ENCODE peak calls at places on chromosomes 5 and 9, in four cellular contexts. X is endodermal cell, K is stomach, O is ovary. S is an unnamed sample. For H3K4me1, the result is how much of the 10 kb centered on the place peaks cover.

GRCh38 chr9:26791274-26791673 is 101.3 kb downstream of the CAAP1 start:
- DNase-seq in X (no peak), K (no peak), O (no peak), S (no peak)

GRCh38 chr5:111453747-111454146 is 58.6 kb downstream of the STARD4 start:
- DNase-seq in K (no peak), O (no peak), X (no peak), S (no peak)

GRCh38 chr5:96067902-96068614 is 106.4 kb upstream of the ELL2 start:
- DNase-seq in X (peak), K (no peak), O (no peak), S (no peak)

GRCh38 chr9:98569491-98569890 is 139.2 kb downstream of the GABBR2 start:
- DNase-seq in K (no peak), X (no peak), O (no peak), S (no peak)

GRCh38 chr9:28810375-28811075 is 1237.2 kb upstream of the C9orf72 start:
- DNase-seq in K (no peak), O (no peak), X (no peak), S (no peak)

GRCh38 chr9:16413509-16414016 is 456.9 kb downstream of the BNC2 start:
- DNase-seq in K (no peak), O (no peak), X (no peak), S (peak)

GRCh38 chr5:160199410-160199911 is 29.8 kb upstream of the FABP6 start:
- DNase-seq in X (peak), O (peak), K (peak), S (peak)

GRCh38 chr9:100472725-100473261 is at the start of gene TMEFF1:
- DNase-seq in K (peak), O (peak), X (peak), S (no peak)

GRCh38 chr9:81823672-81824554 is 104.3 kb upstream of the SPATA31D4 start:
- DNase-seq in X (no peak), K (no peak), O (no peak), S (no peak)

GRCh38 chr9:133876144-133876543 is 116.0 kb downstream of the VAV2 start:
- DNase-seq in O (no peak), K (no peak), X (peak), S (no peak)

GRCh38 chr5:180315762-180316212 is 23.9 kb upstream of the MAPK9 start:
- DNase-seq in K (peak), X (peak), O (peak), S (peak)

GRCh38 chr9:131709741-131710499 is 30.0 kb downstream of the RAPGEF1 start:
- DNase-seq in K (no peak), O (no peak), X (no peak), S (no peak)

GRCh38 chr5:148425808-148426207 is 42.0 kb downstream of the FBXO38 start:
- DNase-seq in K (no peak), O (no peak), X (no peak), S (no peak)

GRCh38 chr5:33994845-33995244 is 10.4 kb upstream of the SLC45A2 start:
- DNase-seq in O (no peak), X (no peak), K (no peak), S (no peak)

GRCh38 chr9:92059669-92060068 is 55.5 kb downstream of the SPTLC1 start:
- DNase-seq in X (no peak), O (no peak), K (no peak), S (no peak)
- TF ChIP-seq CTCF in X (no peak), O (no peak), K (no peak), S (no peak)

DNA sequence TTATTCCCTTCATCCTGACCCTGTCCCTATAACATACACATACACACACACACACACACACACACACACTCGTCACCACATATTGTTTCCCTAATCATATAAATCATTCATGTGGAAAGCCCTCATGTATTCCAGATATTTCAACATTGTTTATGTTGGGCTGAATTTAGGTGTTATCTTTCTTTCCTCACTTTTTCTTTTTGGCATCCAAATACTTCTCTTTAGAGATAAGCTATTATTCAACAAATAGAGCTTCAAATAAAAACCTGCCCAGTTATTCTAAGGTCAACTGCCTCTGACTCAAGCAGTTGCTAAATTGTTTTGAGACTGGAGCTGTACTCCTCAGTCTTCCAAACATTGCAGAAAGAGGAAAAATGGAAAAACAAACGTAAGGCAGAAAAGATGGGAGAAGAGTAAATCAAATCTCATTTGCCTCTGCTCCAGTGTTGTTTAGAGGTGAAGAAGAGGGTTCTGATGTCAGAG is 215.8 kb downstream of the GAS1 start:
- DNase-seq in X (no peak), K (no peak), O (no peak), S (no peak)
- H3K4me1 ChIP-seq in X (under half), K (under half), O (under half), S (under half)

GRCh38 chr9:36798350-36799065 is 225.8 kb downstream of the MELK start:
- DNase-seq in O (no peak), X (peak), K (no peak), S (no peak)
- TF ChIP-seq CTCF in O (no peak), X (peak), K (no peak), S (no peak)

DNA sequence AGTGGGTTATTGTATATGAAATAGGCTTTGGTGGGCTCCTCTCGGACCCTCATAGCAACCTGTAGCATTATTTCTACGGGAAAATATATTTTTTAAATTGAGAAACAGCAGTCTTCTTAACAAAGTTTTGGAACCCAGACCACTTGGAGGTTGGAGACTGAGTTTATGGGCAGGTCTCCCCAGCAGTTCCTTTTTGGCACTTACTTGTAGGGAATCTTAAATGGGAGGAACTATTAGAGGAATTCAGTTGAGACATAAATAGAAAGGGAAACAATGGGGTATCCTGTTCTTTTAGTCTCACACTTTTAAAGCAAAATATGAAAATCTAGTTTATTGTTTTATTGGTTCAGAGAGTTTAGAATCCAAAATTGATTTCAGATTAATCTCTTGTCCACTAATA is 111.5 kb downstream of the TRIO start:
- DNase-seq in X (no peak), O (no peak), K (no peak), S (no peak)
- H3K4me1 ChIP-seq in X (under half), O (under half), K (under half), S (under half)

DNA sequence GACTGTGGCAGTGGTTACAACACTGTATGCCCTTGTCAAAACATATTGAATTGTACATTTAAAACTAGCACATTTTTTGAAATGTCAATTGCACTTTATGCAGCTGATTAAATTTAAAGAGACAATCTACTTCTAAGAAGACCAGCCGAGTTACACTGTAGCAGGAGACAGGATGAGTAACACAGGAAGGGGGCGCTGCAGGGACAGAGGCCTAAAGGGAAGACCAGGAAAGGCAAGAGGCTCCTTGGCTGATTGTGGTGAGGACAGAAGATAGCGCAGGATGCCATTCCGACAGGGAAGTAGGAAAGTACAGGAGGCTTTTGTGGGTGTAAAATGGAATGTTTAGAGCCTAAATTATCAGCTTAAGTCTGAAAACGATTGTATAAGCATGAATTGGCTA is 28.2 kb upstream of the PPP2R2B start:
- DNase-seq in K (no peak), O (no peak), X (peak), S (no peak)
- TF ChIP-seq CTCF in K (no peak), O (no peak), X (peak), S (no peak)